ENCODE peak calls at places on chromosomes 1 and 21, in nine cellular contexts. P is HCT116, V is neural progenitor cell, O is H9, B is IMR-90, S is mesendoderm, W is GM23248, T is PC-3, L is fibroblast of lung. M is an unnamed sample.

GRCh38 chr1:202643397-202644218 is 66.6 kb downstream of the SYT2 start:
- DNase-seq in P (no peak), V (peak; percentile 70), O (no peak), B (no peak), S (peak; percentile 91), W (peak; percentile 27), T (no peak), L (no peak), M (peak; percentile 49)

GRCh38 chr21:34845521-34846213 is 176.9 kb downstream of the CLIC6 start:
- DNase-seq in P (peak; percentile 75), V (no peak), O (no peak), B (peak; percentile 90), S (no peak), W (peak; percentile 84), T (peak; percentile 95), L (peak; percentile 93), M (peak; percentile 87)

GRCh38 chr1:41670558-41670957 is 186.1 kb upstream of the EDN2 start:
- DNase-seq in P (no peak), V (no peak), O (no peak), B (peak; percentile 87), S (peak; percentile 26), W (peak; percentile 85), T (peak; percentile 88), L (peak; percentile 56), M (peak; percentile 66)

GRCh38 chr21:45259206-45259795 is 28.4 kb downstream of the POFUT2 start:
- DNase-seq in P (no peak), V (no peak), O (peak; percentile 12), B (no peak), S (no peak), W (no peak), T (no peak), L (no peak), M (no peak)

GRCh38 chr21:33712022-33712803 is 69.9 kb downstream of the ITSN1 start:
- DNase-seq in P (no peak), V (no peak), O (no peak), B (no peak), S (no peak), W (no peak), T (no peak), L (no peak), M (no peak)

GRCh38 chr1:197948926-197949899 is 32.0 kb downstream of the LHX9 start:
- DNase-seq in P (no peak), V (no peak), O (no peak), B (no peak), S (no peak), W (no peak), T (no peak), L (no peak), M (no peak)

GRCh38 chr21:38683222-38683621 is 122.5 kb upstream of the ETS2 start:
- DNase-seq in P (no peak), V (no peak), O (no peak), B (no peak), S (no peak), W (peak; percentile 45), T (no peak), L (peak; percentile 20), M (peak; percentile 54)

GRCh38 chr1:205631010-205631726 is 643 bp downstream of the ELK4 start:
- DNase-seq in P (peak; percentile 43), V (peak; percentile 96), O (peak; percentile 83), B (peak; percentile 76), S (peak; percentile 90), W (peak; percentile 86), T (peak; percentile 84), L (peak; percentile 62), M (peak; percentile 91)

GRCh38 chr1:178417858-178418257 is 78.9 kb downstream of the CLEC20A start:
- DNase-seq in P (peak; percentile 88), V (no peak), O (no peak), B (peak; percentile 91), S (no peak), W (peak; percentile 88), T (peak; percentile 96), L (peak; percentile 93), M (peak; percentile 28)

GRCh38 chr21:25283720-25284119 is 323.6 kb downstream of the MRPL39 start:
- DNase-seq in P (no peak), V (peak; percentile 63), O (peak; percentile 35), B (peak; percentile 56), S (peak; percentile 77), W (peak; percentile 68), T (peak; percentile 62), L (peak; percentile 57), M (peak; percentile 68)

GRCh38 chr1:61337037-61337436 is 254.7 kb downstream of the NFIA start:
- DNase-seq in P (no peak), V (no peak), O (no peak), B (no peak), S (peak; percentile 48), W (peak; percentile 5), T (peak; percentile 24), L (peak; percentile 11), M (no peak)

GRCh38 chr21:41955516-41955915 is 1.7 kb upstream of the C2CD2 start:
- DNase-seq in P (no peak), V (no peak), O (no peak), B (no peak), S (no peak), W (no peak), T (no peak), L (no peak), M (no peak)

GRCh38 chr21:41958886-41959563 is 5.2 kb upstream of the C2CD2 start:
- DNase-seq in P (no peak), V (no peak), O (no peak), B (no peak), S (no peak), W (peak; percentile 12), T (peak; percentile 94), L (no peak), M (no peak)

GRCh38 chr21:41960386-41960785 is 6.6 kb upstream of the C2CD2 start:
- DNase-seq in P (no peak), V (no peak), O (no peak), B (no peak), S (no peak), W (no peak), T (no peak), L (no peak), M (no peak)

GRCh38 chr21:41956926-41957729 is 3.3 kb upstream of the C2CD2 start:
- DNase-seq in P (no peak), V (no peak), O (no peak), B (peak; percentile 93), S (peak; percentile 36), W (peak; percentile 90), T (peak; percentile 83), L (peak; percentile 66), M (peak; percentile 68)

GRCh38 chr21:41957991-41958766 is 4.4 kb upstream of the C2CD2 start:
- DNase-seq in P (peak; percentile 61), V (no peak), O (no peak), B (peak; percentile 98), S (peak; percentile 75), W (peak; percentile 81), T (peak; percentile 99), L (peak; percentile 93), M (peak; percentile 72)
- H3K4me1 ChIP-seq in P (peaks cover 46% of the 10 kb centered on the region), V (peaks cover 18% of the 10 kb centered on the region), O (no peaks in the 10 kb centered on the region), B (peaks cover 19% of the 10 kb centered on the region), S (no peaks in the 10 kb centered on the region), W (peaks cover 22% of the 10 kb centered on the region), T (peaks cover 79% of the 10 kb centered on the region), L (peaks cover 17% of the 10 kb centered on the region), M (peaks cover 24% of the 10 kb centered on the region)

GRCh38 chr1:67685067-67685557 is at the start of gene GADD45A:
- DNase-seq in P (peak; percentile 98), V (peak; percentile 99), O (peak; percentile 99), B (peak; percentile 100), S (peak; percentile 100), W (peak; percentile 99), T (peak; percentile 99), L (peak; percentile 99), M (peak; percentile 99)

GRCh38 chr1:67683306-67683705 is 1.7 kb upstream of the GADD45A start:
- DNase-seq in P (no peak), V (no peak), O (no peak), B (peak; percentile 78), S (no peak), W (peak; percentile 84), T (peak; percentile 84), L (peak; percentile 75), M (peak; percentile 86)

GRCh38 chr1:67685558-67686271 is 714 bp downstream of the GADD45A start:
- DNase-seq in P (no peak), V (peak; percentile 56), O (peak; percentile 58), B (no peak), S (no peak), W (peak; percentile 82), T (peak; percentile 46), L (no peak), M (peak; percentile 47)

GRCh38 chr1:67683736-67684525 is 1.1 kb upstream of the GADD45A start:
- DNase-seq in P (no peak), V (no peak), O (no peak), B (peak; percentile 79), S (no peak), W (peak; percentile 76), T (peak; percentile 78), L (peak; percentile 30), M (peak; percentile 54)

GRCh38 chr1:67684526-67685066 is 405 bp upstream of the GADD45A start:
- DNase-seq in P (no peak), V (no peak), O (no peak), B (no peak), S (no peak), W (no peak), T (no peak), L (no peak), M (no peak)
- H3K9ac ChIP-seq in P (peak overlapping the region; percentile 33), V (no peak overlapping the region), O (no peak overlapping the region), B (peak overlapping the region; percentile 43), S (peak overlapping the region; percentile 27), W (peak overlapping the region; percentile 63), T (peak overlapping the region; percentile 73), L (peak overlapping the region; percentile 26), M (peak overlapping the region; percentile 12)

DNA sequence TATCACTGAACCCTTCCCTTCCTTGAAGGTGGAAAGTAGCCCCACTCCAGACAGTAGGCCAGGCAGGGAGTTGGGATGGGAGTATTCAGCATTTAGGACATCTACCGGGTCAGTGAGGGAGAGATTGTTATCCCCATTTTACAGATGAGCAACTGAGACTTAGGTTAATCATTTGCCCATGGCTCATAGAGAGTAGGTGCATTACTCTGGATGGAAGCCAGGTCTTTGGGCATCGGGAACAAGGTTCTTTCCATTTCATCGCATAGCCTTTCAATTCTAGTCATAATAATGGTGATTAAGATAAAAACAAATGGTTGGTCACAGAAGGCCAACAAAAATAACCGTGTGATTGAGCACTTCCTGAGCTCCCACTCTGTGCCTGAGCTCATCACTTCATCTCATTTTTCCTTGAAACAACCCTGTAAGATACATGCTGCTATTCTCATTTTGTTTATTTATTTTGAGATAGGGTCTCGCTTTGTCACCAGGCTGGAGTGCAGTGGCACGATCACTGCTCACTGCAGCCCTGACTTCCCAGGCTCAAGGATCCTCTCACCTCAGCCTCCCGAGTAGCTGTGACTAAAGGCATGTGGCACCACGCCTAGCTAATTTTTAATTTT is 64.8 kb downstream of the NAV1 start:
- DNase-seq in P (no peak), V (no peak), O (no peak), B (peak; percentile 82), S (no peak), W (peak; percentile 74), T (no peak), L (no peak), M (no peak)
- H3K4me1 ChIP-seq in P (no peaks in the 10 kb centered on the region), V (no peaks in the 10 kb centered on the region), O (no peaks in the 10 kb centered on the region), B (peaks cover 45% of the 10 kb centered on the region), S (no peaks in the 10 kb centered on the region), W (peaks cover 42% of the 10 kb centered on the region), T (peaks cover 18% of the 10 kb centered on the region), L (peaks cover 25% of the 10 kb centered on the region), M (peaks cover 62% of the 10 kb centered on the region)

DNA sequence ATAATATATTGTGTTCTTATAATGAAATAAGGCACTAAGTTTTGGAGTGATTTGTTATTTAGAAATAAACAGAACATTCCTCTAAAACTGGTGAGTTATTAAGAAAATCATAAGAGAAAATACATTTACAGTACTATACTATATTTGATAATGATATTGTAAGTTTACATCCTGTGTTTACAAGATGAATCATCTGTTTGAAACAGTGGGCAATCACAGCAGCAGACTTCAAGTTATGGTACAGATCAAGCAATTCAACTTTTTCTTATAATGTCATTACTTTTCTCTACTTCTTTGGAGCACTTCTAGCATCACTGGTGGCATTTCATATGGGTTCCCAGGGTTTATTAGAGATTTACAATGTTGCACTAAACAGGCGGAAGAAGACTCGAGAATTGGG is 86.5 kb upstream of the BRINP3 start:
- DNase-seq in P (no peak), V (no peak), O (no peak), B (peak; percentile 1), S (no peak), W (no peak), T (no peak), L (peak; percentile 7), M (no peak)
- H3K9ac ChIP-seq in P (no peak overlapping the region), V (no peak overlapping the region), O (no peak overlapping the region), B (no peak overlapping the region), S (no peak overlapping the region), W (no peak overlapping the region), T (no peak overlapping the region), L (no peak overlapping the region), M (no peak overlapping the region)

M was measured in adipocyte.